ENCODE peak calls at places on chromosome 1, in four cellular contexts. V is RWPE2; L is NB4; Y is CD8-positive, alpha-beta T cell. F is an unnamed sample.

GRCh38 chr1:244361764-244362473 is 89.8 kb downstream of the ADSS2 start:
- DNase-seq in V (no peak), L (no peak), Y (no peak), F (no peak)

GRCh38 chr1:177257128-177257527 is 86.4 kb downstream of the BRINP2 start:
- DNase-seq in V (no peak), L (no peak), Y (no peak), F (no peak)

GRCh38 chr1:25737151-25737550 is 62.8 kb upstream of the SELENON start:
- DNase-seq in V (no peak), L (no peak), Y (no peak), F (peak; percentile 51)

GRCh38 chr1:234745844-234746797 is 136.1 kb upstream of the IRF2BP2 start:
- DNase-seq in V (no peak), L (peak; percentile 84), Y (no peak), F (no peak)

GRCh38 chr1:244454412-244454811 is 2.7 kb upstream of the ADSS2 start:
- DNase-seq in V (no peak), L (no peak), Y (no peak), F (no peak)

GRCh38 chr1:107432108-107432507 is 291.3 kb downstream of the NTNG1 start:
- DNase-seq in V (no peak), L (no peak), Y (no peak), F (no peak)

GRCh38 chr1:41476807-41477361 is 7.6 kb downstream of the EDN2 start:
- DNase-seq in V (no peak), L (peak; percentile 72), Y (no peak), F (peak; percentile 60)

GRCh38 chr1:218479436-218480115 is 134.4 kb downstream of the TGFB2 start:
- DNase-seq in V (no peak), L (no peak), Y (no peak), F (no peak)

GRCh38 chr1:156705321-156705917 is at the start of gene CRABP2:
- DNase-seq in V (no peak), L (no peak), Y (no peak), F (no peak)

GRCh38 chr1:177137814-177138213 is 26.7 kb downstream of the ASTN1 start:
- DNase-seq in V (no peak), L (no peak), Y (no peak), F (no peak)

GRCh38 chr1:23101891-23102688 is 66.6 kb downstream of the LUZP1 start:
- DNase-seq in V (no peak), L (no peak), Y (no peak), F (no peak)

GRCh38 chr1:158019177-158019868 is 25.9 kb downstream of the KIRREL1 start:
- DNase-seq in V (peak; percentile 74), L (no peak), Y (no peak), F (no peak)

GRCh38 chr1:159993911-159994310 is 37.9 kb downstream of the PIGM start:
- DNase-seq in V (no peak), L (no peak), Y (no peak), F (no peak)

GRCh38 chr1:78607334-78607927 is 12.8 kb upstream of the IFI44L start:
- DNase-seq in V (no peak), L (peak; percentile 23), Y (no peak), F (no peak)

GRCh38 chr1:16441312-16441641 is 753 bp downstream of the NECAP2 start:
- DNase-seq in V (no peak), L (peak; percentile 30), Y (no peak), F (no peak)

GRCh38 chr1:110086959-110087358 is 16.5 kb upstream of the ALX3 start:
- DNase-seq in V (no peak), L (no peak), Y (no peak), F (no peak)

GRCh38 chr1:85229574-85230097 is 28.8 kb upstream of the SYDE2 start:
- DNase-seq in V (no peak), L (no peak), Y (no peak), F (no peak)

GRCh38 chr1:246184503-246184902 is 322.6 kb downstream of the SMYD3 start:
- DNase-seq in V (no peak), L (no peak), Y (no peak), F (no peak)
- TF ChIP-seq CTCF in V (no peak), L (no peak), Y (no peak), F (no peak)

DNA sequence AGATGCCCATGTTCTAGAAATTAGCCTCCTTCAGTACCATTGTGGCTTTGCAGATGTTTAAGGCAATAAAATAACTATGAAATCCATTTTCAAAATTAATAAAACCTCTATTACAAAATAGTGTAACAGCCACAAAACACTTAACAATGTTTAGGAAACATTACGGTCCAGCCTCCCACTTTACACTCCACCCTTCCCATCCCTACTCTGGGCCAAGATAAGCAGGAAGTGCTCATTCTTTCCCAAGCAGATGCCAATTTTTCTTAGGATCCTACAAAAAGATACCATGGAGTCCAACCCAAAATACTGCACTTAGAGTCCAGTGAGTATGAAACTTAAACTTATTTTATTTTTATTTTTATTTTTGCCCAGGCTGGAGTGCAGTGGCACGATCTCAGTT is 150.8 kb downstream of the NR5A2 start:
- DNase-seq in V (no peak), L (no peak), Y (no peak), F (no peak)
- TF ChIP-seq CTCF in V (no peak), L (no peak), Y (no peak), F (no peak)

DNA sequence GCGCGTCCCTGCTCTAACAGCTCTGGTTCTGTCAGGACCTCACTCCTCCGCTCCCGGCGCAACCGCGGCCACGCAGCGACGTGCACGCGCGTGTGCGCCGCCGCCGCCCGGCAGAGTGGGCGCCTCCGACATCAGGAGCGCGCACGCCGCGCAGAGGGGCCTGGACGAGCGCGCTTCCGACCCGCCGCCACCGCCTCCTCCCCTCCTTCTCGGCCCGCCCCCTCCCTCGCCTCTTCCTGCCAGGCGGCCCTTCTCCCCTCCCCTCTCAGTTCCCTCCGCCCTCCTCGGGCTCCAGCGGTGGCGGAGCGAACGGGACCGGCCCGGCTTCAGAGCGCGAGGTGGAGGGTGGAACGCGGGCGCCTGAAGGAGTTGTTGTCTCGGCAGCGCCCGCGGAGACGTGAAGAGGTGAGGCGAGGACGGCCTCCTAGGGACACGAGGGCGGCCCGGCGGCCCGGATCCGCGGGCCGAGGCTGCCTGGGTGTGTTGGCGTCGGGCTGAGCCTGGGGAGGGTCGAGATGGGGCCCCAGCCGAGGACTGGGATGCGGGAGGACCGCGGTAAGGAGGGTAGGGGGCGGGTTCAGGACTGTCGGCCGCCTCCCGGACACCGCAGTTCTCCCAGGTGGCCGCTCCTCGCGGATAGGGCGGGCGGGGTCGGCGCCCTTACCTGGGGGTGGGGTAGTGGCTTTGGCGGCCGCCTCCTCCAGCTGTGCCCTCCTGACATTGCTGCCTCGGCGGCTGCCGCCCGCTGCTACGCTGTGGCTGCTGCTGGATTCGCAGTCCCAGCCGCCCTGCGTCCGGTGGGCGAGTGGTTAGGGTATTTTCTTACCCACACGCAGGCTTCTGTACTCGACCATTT is at the start of gene RABGAP1L:
- DNase-seq in V (peak; percentile 91), L (peak; percentile 96), Y (peak; percentile 95), F (peak; percentile 96)
- TF ChIP-seq CTCF in V (no peak), L (no peak), Y (no peak), F (peak; percentile 12)

DNA sequence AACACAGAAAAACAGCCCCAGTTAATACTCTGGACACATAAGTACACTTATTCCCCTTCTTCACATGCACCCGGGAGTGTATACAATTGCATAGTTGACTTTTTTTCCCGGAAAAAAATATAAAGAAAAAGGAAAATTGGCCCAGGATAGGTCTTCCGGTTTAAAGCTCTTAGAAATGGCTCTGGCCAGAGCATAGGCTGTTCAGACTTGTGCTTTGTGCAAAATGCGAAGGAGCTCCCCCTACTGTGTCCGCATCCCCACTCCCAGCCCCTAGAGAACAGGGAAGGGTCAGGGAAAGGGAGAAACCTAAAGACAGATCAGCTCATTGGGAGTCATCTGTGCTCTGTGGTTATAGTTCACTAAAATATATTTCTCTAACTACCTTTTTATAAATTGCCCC is 5.5 kb upstream of the MTMR11 start:
- DNase-seq in V (no peak), L (no peak), Y (no peak), F (no peak)
- TF ChIP-seq CTCF in V (peak; percentile 44), L (peak; percentile 14), Y (no peak), F (peak; percentile 53)

GRCh38 chr1:6962956-6963915 is 178.0 kb downstream of the CAMTA1 start:
- DNase-seq in V (peak; percentile 86), L (no peak), Y (no peak), F (no peak)
- TF ChIP-seq CTCF in V (peak; percentile 17), L (no peak), Y (no peak), F (peak; percentile 28)